ENCODE peak calls at places on chromosomes 4 and X, in four cellular contexts. X, B, Z and C are unnamed samples.

GRCh38 chrX:136065044-136065671 is 79.9 kb downstream of the SLC9A6 start:
- DNase-seq in X (peak; percentile 39), B (no peak), Z (no peak), C (no peak)

GRCh38 chrX:56248492-56248891 is 16.3 kb downstream of the KLF8 start:
- DNase-seq in X (peak; percentile 7), B (no peak), Z (peak; percentile 21), C (no peak)

GRCh38 chrX:138874271-138874670 is 162.8 kb upstream of the FGF13 start:
- DNase-seq in X (no peak), B (no peak), Z (no peak), C (no peak)

GRCh38 chr4:70505152-70505748 is 13.1 kb upstream of the AMTN start:
- DNase-seq in X (peak; percentile 36), B (no peak), Z (peak; percentile 42), C (no peak)

GRCh38 chr4:172202480-172203076 is 389.4 kb downstream of the GALNTL6 start:
- DNase-seq in X (no peak), B (no peak), Z (peak; percentile 32), C (no peak)

GRCh38 chr4:41598580-41598979 is 60.6 kb downstream of the LIMCH1 start:
- DNase-seq in X (no peak), B (no peak), Z (no peak), C (no peak)

GRCh38 chrX:73446831-73447230 is at the start of gene CDX4:
- DNase-seq in X (no peak), B (no peak), Z (no peak), C (no peak)

GRCh38 chr4:87848622-87849351 is 16.0 kb downstream of the MEPE start:
- DNase-seq in X (peak; percentile 38), B (no peak), Z (peak; percentile 51), C (no peak)

GRCh38 chr4:175033162-175033561 is 115.0 kb downstream of the ADAM29 start:
- DNase-seq in X (no peak), B (no peak), Z (no peak), C (no peak)

GRCh38 chr4:3045500-3045850 is 28.9 kb downstream of the HTT-AS start:
- DNase-seq in X (peak; percentile 22), B (peak; percentile 66), Z (no peak), C (no peak)

GRCh38 chrX:39895228-39896110 is 202.3 kb downstream of the BCOR start:
- DNase-seq in X (peak; percentile 84), B (no peak), Z (no peak), C (no peak)

GRCh38 chrX:24643116-24643515 is 4.0 kb downstream of the PCYT1B start:
- DNase-seq in X (no peak), B (no peak), Z (no peak), C (no peak)

DNA sequence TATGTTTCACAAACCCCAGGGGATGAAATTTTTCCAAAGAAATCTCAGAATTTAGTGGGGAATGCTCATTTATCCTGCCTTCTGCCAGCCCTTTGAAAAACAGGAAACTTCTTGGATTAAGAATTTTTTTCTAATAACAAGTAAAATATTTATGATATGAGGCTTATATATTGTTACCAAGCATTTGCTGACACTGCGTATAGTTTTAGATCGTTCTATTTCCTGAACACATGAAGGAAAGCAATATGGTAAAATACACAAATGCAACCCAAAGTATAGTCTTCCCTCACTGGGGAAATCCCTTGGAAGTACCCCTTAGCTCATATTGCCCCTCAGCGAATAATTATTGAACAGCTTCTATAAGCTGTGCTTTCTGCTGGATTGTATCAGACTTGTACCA is 54.4 kb upstream of the MND1 start:
- DNase-seq in X (no peak), B (no peak), Z (no peak), C (no peak)
- H3K36me3 ChIP-seq in X (peaks cover 6% of the 10 kb centered on the region), B (peaks cover 8% of the 10 kb centered on the region), Z (no peaks in the 10 kb centered on the region), C (no peaks in the 10 kb centered on the region)

GRCh38 chr4:153880983-153881382 is 92.1 kb upstream of the SFRP2 start:
- DNase-seq in X (no peak), B (no peak), Z (no peak), C (no peak)
- H3K4me1 ChIP-seq in X (no peaks in the 10 kb centered on the region), B (no peaks in the 10 kb centered on the region), Z (no peaks in the 10 kb centered on the region), C (peaks cover 3% of the 10 kb centered on the region)

GRCh38 chr4:94758141-94758699 is 465 bp downstream of the BMPR1B start:
- DNase-seq in X (no peak), B (no peak), Z (no peak), C (no peak)

GRCh38 chr4:94762326-94762725 is 4.6 kb downstream of the BMPR1B start:
- DNase-seq in X (no peak), B (no peak), Z (no peak), C (no peak)

GRCh38 chr4:94757192-94758140 is at the start of gene BMPR1B:
- DNase-seq in X (peak; percentile 39), B (no peak), Z (no peak), C (no peak)

GRCh38 chr4:94758700-94759399 is 1.1 kb downstream of the BMPR1B start:
- DNase-seq in X (peak; percentile 19), B (no peak), Z (no peak), C (no peak)

GRCh38 chr4:94759767-94760211 is 2.0 kb downstream of the BMPR1B start:
- DNase-seq in X (no peak), B (no peak), Z (no peak), C (no peak)
- H3K4me3 ChIP-seq in X (no peak overlapping the region), B (no peak overlapping the region), Z (no peak overlapping the region), C (no peak overlapping the region)

DNA sequence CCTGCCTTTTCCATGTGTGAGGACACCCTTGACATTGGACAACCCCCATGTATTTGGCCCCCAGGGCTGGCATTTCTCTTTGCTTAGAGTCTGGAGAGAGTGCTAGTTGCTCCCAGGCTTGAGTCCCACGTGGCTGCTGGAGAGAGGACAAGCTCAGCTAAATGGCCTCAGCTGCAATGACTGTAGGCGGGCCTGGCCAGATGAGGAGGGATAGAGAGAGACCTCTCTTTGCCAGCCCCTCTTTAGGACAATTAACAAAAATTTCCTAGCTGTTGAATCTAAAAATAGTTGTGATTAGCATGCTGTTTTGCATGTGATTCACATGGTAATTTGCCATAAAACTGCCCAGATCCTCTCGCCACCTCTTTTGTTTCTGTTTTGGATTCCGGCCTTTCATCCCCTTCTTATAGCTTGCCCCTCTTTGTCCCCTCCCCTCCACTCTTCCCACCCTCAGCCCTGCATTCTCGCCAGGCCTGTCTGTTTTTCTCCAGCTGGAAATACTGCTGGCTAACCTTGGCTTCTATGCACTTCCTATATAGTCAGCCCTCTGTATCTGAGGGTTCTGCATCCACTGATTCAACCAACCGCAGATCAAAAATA is 28.8 kb upstream of the PRPS1 start:
- DNase-seq in X (no peak), B (no peak), Z (no peak), C (no peak)
- H3K36me3 ChIP-seq in X (no peaks in the 10 kb centered on the region), B (no peaks in the 10 kb centered on the region), Z (no peaks in the 10 kb centered on the region), C (no peaks in the 10 kb centered on the region)

DNA sequence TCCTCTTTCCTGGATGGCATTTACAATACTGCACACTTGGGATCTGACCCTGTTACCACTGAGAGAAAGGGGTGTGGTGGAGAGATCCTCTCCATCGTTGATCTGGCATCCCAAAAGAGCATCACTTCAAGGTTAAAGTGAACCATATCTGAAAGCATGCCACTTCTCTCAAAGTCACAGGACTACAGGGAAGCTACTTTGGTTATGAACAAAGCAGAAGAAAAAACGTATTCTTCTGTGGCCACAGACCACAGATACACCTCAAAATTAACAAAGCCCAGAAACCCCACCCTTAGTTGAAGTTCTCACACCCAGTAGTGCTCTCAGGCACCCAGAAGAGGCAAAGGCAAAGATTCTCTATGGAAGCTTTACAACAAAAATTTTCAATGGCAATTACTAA is 108.3 kb downstream of the JADE1 start:
- DNase-seq in X (no peak), B (no peak), Z (no peak), C (no peak)
- H3K4me1 ChIP-seq in X (no peaks in the 10 kb centered on the region), B (no peaks in the 10 kb centered on the region), Z (no peaks in the 10 kb centered on the region), C (no peaks in the 10 kb centered on the region)

GRCh38 chrX:137566746-137567473 is 983 bp downstream of the ZIC3 start:
- DNase-seq in X (no peak), B (no peak), Z (no peak), C (no peak)

GRCh38 chrX:137569470-137569891 is 3.6 kb downstream of the ZIC3 start:
- DNase-seq in X (no peak), B (no peak), Z (no peak), C (no peak)

GRCh38 chrX:137565921-137566745 is at the start of gene ZIC3:
- DNase-seq in X (peak; percentile 5), B (no peak), Z (no peak), C (no peak)

GRCh38 chrX:137567474-137568232 is 1.7 kb downstream of the ZIC3 start:
- DNase-seq in X (no peak), B (no peak), Z (no peak), C (no peak)

GRCh38 chrX:137568741-137569469 is 3.0 kb downstream of the ZIC3 start:
- DNase-seq in X (no peak), B (no peak), Z (no peak), C (no peak)
- H3K4me3 ChIP-seq in X (no peak overlapping the region), B (no peak overlapping the region), Z (no peak overlapping the region), C (no peak overlapping the region)

GRCh38 chr4:75639124-75639695 is 8.9 kb upstream of the CDKL2 start:
- DNase-seq in X (no peak), B (no peak), Z (no peak), C (no peak)

GRCh38 chr4:75643651-75644050 is 13.3 kb upstream of the CDKL2 start:
- DNase-seq in X (no peak), B (no peak), Z (no peak), C (no peak)

GRCh38 chr4:75644095-75644494 is 13.8 kb upstream of the CDKL2 start:
- DNase-seq in X (no peak), B (no peak), Z (no peak), C (no peak)
- H3K36me3 ChIP-seq in X (peaks cover 53% of the 10 kb centered on the region), B (peaks cover 49% of the 10 kb centered on the region), Z (peaks cover 47% of the 10 kb centered on the region), C (peaks cover 3% of the 10 kb centered on the region)